ENCODE peak calls at places on chromosomes 5 and 9, in eight cellular contexts. One of them, this sample, is unnamed.

GRCh38 chr5:86605881-86606280 is 11.9 kb upstream of the COX7C start:
- DNase-seq in stromal cell of bone marrow: no peak
- DNase-seq in effector memory CD8-positive, alpha-beta T cell: no peak
- DNase-seq in heart right ventricle: no peak
- DNase-seq in T-helper 2 cell: no peak
- DNase-seq in activated B cell treated with CpG ODN at 0.5 μM for 24 hours: no peak
- DNase-seq in G401: no peak
- DNase-seq in GM19239: no peak
- DNase-seq in this sample: no peak

GRCh38 chr5:175616083-175616482 is 41.8 kb upstream of the HRH2 start:
- DNase-seq in stromal cell of bone marrow: no peak
- DNase-seq in effector memory CD8-positive, alpha-beta T cell: no peak
- DNase-seq in heart right ventricle: no peak
- DNase-seq in T-helper 2 cell: no peak
- DNase-seq in activated B cell treated with CpG ODN at 0.5 μM for 24 hours: no peak
- DNase-seq in G401: no peak
- DNase-seq in GM19239: no peak
- DNase-seq in this sample: no peak

GRCh38 chr9:134339183-134339806 is 13.0 kb downstream of the RXRA start:
- DNase-seq in stromal cell of bone marrow: no peak
- DNase-seq in effector memory CD8-positive, alpha-beta T cell: no peak
- DNase-seq in heart right ventricle: no peak
- DNase-seq in T-helper 2 cell: no peak
- DNase-seq in activated B cell treated with CpG ODN at 0.5 μM for 24 hours: no peak
- DNase-seq in G401: no peak
- DNase-seq in GM19239: no peak
- DNase-seq in this sample: no peak

GRCh38 chr5:125232779-125233230 is 486.4 kb upstream of the ZNF608 start:
- DNase-seq in stromal cell of bone marrow: peak
- DNase-seq in effector memory CD8-positive, alpha-beta T cell: no peak
- DNase-seq in heart right ventricle: no peak
- DNase-seq in T-helper 2 cell: no peak
- DNase-seq in activated B cell treated with CpG ODN at 0.5 μM for 24 hours: no peak
- DNase-seq in G401: no peak
- DNase-seq in GM19239: no peak
- DNase-seq in this sample: no peak

GRCh38 chr5:154610321-154611154 is 132.5 kb upstream of the HAND1 start:
- DNase-seq in stromal cell of bone marrow: peak
- DNase-seq in effector memory CD8-positive, alpha-beta T cell: peak
- DNase-seq in heart right ventricle: peak
- DNase-seq in T-helper 2 cell: peak
- DNase-seq in activated B cell treated with CpG ODN at 0.5 μM for 24 hours: peak
- DNase-seq in G401: peak
- DNase-seq in GM19239: peak
- DNase-seq in this sample: peak

GRCh38 chr5:172789687-172790495 is 18.9 kb upstream of the DUSP1 start:
- DNase-seq in stromal cell of bone marrow: no peak
- DNase-seq in effector memory CD8-positive, alpha-beta T cell: no peak
- DNase-seq in heart right ventricle: no peak
- DNase-seq in T-helper 2 cell: no peak
- DNase-seq in activated B cell treated with CpG ODN at 0.5 μM for 24 hours: no peak
- DNase-seq in G401: no peak
- DNase-seq in GM19239: no peak
- DNase-seq in this sample: no peak

GRCh38 chr5:131523500-131524185 is 111.4 kb downstream of the RAPGEF6 start:
- DNase-seq in stromal cell of bone marrow: no peak
- DNase-seq in effector memory CD8-positive, alpha-beta T cell: no peak
- DNase-seq in heart right ventricle: no peak
- DNase-seq in T-helper 2 cell: no peak
- DNase-seq in activated B cell treated with CpG ODN at 0.5 μM for 24 hours: no peak
- DNase-seq in G401: no peak
- DNase-seq in GM19239: no peak
- DNase-seq in this sample: no peak

GRCh38 chr9:74742792-74743389 is 144.8 kb downstream of the TRPM6 start:
- DNase-seq in stromal cell of bone marrow: peak
- DNase-seq in effector memory CD8-positive, alpha-beta T cell: no peak
- DNase-seq in heart right ventricle: no peak
- DNase-seq in T-helper 2 cell: no peak
- DNase-seq in activated B cell treated with CpG ODN at 0.5 μM for 24 hours: no peak
- DNase-seq in G401: peak
- DNase-seq in GM19239: no peak
- DNase-seq in this sample: no peak

GRCh38 chr9:109940536-109940935 is 160.5 kb downstream of the PALM2AKAP2 start:
- DNase-seq in stromal cell of bone marrow: no peak
- DNase-seq in effector memory CD8-positive, alpha-beta T cell: no peak
- DNase-seq in heart right ventricle: no peak
- DNase-seq in T-helper 2 cell: no peak
- DNase-seq in activated B cell treated with CpG ODN at 0.5 μM for 24 hours: no peak
- DNase-seq in G401: no peak
- DNase-seq in GM19239: no peak
- DNase-seq in this sample: no peak

GRCh38 chr9:6302417-6302816 is 25.8 kb upstream of the TPD52L3 start:
- DNase-seq in stromal cell of bone marrow: peak
- DNase-seq in effector memory CD8-positive, alpha-beta T cell: no peak
- DNase-seq in heart right ventricle: no peak
- DNase-seq in T-helper 2 cell: no peak
- DNase-seq in activated B cell treated with CpG ODN at 0.5 μM for 24 hours: no peak
- DNase-seq in G401: no peak
- DNase-seq in GM19239: no peak
- DNase-seq in this sample: no peak

GRCh38 chr5:124103671-124104070 is 591.7 kb downstream of the CSNK1G3 start:
- DNase-seq in stromal cell of bone marrow: peak
- DNase-seq in effector memory CD8-positive, alpha-beta T cell: no peak
- DNase-seq in heart right ventricle: no peak
- DNase-seq in T-helper 2 cell: no peak
- DNase-seq in activated B cell treated with CpG ODN at 0.5 μM for 24 hours: no peak
- DNase-seq in G401: no peak
- DNase-seq in GM19239: no peak
- DNase-seq in this sample: no peak

GRCh38 chr5:75049581-75050274 is 2.6 kb downstream of the GCNT4 start:
- DNase-seq in stromal cell of bone marrow: peak
- DNase-seq in effector memory CD8-positive, alpha-beta T cell: peak
- DNase-seq in heart right ventricle: peak
- DNase-seq in T-helper 2 cell: peak
- DNase-seq in activated B cell treated with CpG ODN at 0.5 μM for 24 hours: no peak
- DNase-seq in G401: no peak
- DNase-seq in GM19239: no peak
- DNase-seq in this sample: peak

GRCh38 chr5:3310551-3311340 is 284.9 kb upstream of the IRX1 start:
- DNase-seq in stromal cell of bone marrow: no peak
- DNase-seq in effector memory CD8-positive, alpha-beta T cell: no peak
- DNase-seq in heart right ventricle: no peak
- DNase-seq in T-helper 2 cell: no peak
- DNase-seq in activated B cell treated with CpG ODN at 0.5 μM for 24 hours: no peak
- DNase-seq in G401: no peak
- DNase-seq in GM19239: no peak
- DNase-seq in this sample: no peak

GRCh38 chr5:143495124-143495523 is 91.6 kb upstream of the NR3C1 start:
- DNase-seq in stromal cell of bone marrow: no peak
- DNase-seq in effector memory CD8-positive, alpha-beta T cell: no peak
- DNase-seq in heart right ventricle: no peak
- DNase-seq in T-helper 2 cell: no peak
- DNase-seq in activated B cell treated with CpG ODN at 0.5 μM for 24 hours: no peak
- DNase-seq in G401: peak
- DNase-seq in GM19239: no peak
- DNase-seq in this sample: no peak

GRCh38 chr5:73996181-73996770 is 370.3 kb downstream of the ARHGEF28 start:
- DNase-seq in stromal cell of bone marrow: no peak
- DNase-seq in effector memory CD8-positive, alpha-beta T cell: no peak
- DNase-seq in heart right ventricle: no peak
- DNase-seq in T-helper 2 cell: no peak
- DNase-seq in activated B cell treated with CpG ODN at 0.5 μM for 24 hours: no peak
- DNase-seq in G401: no peak
- DNase-seq in GM19239: no peak
- DNase-seq in this sample: no peak

GRCh38 chr5:31359839-31360238 is 166.4 kb downstream of the CDH6 start:
- DNase-seq in stromal cell of bone marrow: no peak
- DNase-seq in effector memory CD8-positive, alpha-beta T cell: no peak
- DNase-seq in heart right ventricle: no peak
- DNase-seq in T-helper 2 cell: no peak
- DNase-seq in activated B cell treated with CpG ODN at 0.5 μM for 24 hours: no peak
- DNase-seq in G401: no peak
- DNase-seq in GM19239: no peak
- DNase-seq in this sample: no peak

GRCh38 chr9:137506702-137507171 is 43.5 kb downstream of the PNPLA7 start:
- DNase-seq in stromal cell of bone marrow: no peak
- DNase-seq in effector memory CD8-positive, alpha-beta T cell: no peak
- DNase-seq in heart right ventricle: no peak
- DNase-seq in T-helper 2 cell: no peak
- DNase-seq in activated B cell treated with CpG ODN at 0.5 μM for 24 hours: no peak
- DNase-seq in G401: no peak
- DNase-seq in GM19239: no peak
- DNase-seq in this sample: no peak